ENCODE peak calls at places on chromosomes 2 and 18, in four cellular contexts. One of them, this sample, is unnamed.

GRCh38 chr2:3603536-3604206 is 8.8 kb downstream of the COLEC11 start:
- DNase-seq in heart right ventricle: no peak
- DNase-seq in AG09309: no peak
- DNase-seq in heart left ventricle: no peak
- DNase-seq in this sample: no peak

GRCh38 chr2:199979841-199980628 is 24.7 kb downstream of the MAIP1 start:
- DNase-seq in heart right ventricle: peak
- DNase-seq in AG09309: peak
- DNase-seq in heart left ventricle: peak
- DNase-seq in this sample: peak

GRCh38 chr2:138787053-138787666 is 7.0 kb upstream of the NXPH2 start:
- DNase-seq in heart right ventricle: no peak
- DNase-seq in AG09309: peak
- DNase-seq in heart left ventricle: no peak
- DNase-seq in this sample: peak

GRCh38 chr2:54103454-54104314 is 11.7 kb upstream of the ACYP2 start:
- DNase-seq in heart right ventricle: no peak
- DNase-seq in AG09309: peak
- DNase-seq in heart left ventricle: no peak
- DNase-seq in this sample: peak

GRCh38 chr2:55877101-55877500 is 46.5 kb downstream of the EFEMP1 start:
- DNase-seq in heart right ventricle: no peak
- DNase-seq in AG09309: peak
- DNase-seq in heart left ventricle: no peak
- DNase-seq in this sample: no peak

GRCh38 chr2:237483018-237483731 is 3.9 kb upstream of the MLPH start:
- DNase-seq in heart right ventricle: no peak
- DNase-seq in AG09309: peak
- DNase-seq in heart left ventricle: no peak
- DNase-seq in this sample: no peak

GRCh38 chr2:39875182-39875913 is 96.3 kb upstream of the THUMPD2 start:
- DNase-seq in heart right ventricle: no peak
- DNase-seq in AG09309: peak
- DNase-seq in heart left ventricle: peak
- DNase-seq in this sample: peak

GRCh38 chr2:133843091-133843490 is 274.8 kb upstream of the NCKAP5 start:
- DNase-seq in heart right ventricle: no peak
- DNase-seq in AG09309: no peak
- DNase-seq in heart left ventricle: no peak
- DNase-seq in this sample: no peak

GRCh38 chr2:43426305-43427031 is 169.4 kb downstream of the THADA start:
- DNase-seq in heart right ventricle: no peak
- DNase-seq in AG09309: peak
- DNase-seq in heart left ventricle: peak
- DNase-seq in this sample: peak

GRCh38 chr2:120314656-120315366 is 31.1 kb upstream of the INHBB start:
- DNase-seq in heart right ventricle: no peak
- DNase-seq in AG09309: no peak
- DNase-seq in heart left ventricle: no peak
- DNase-seq in this sample: no peak

GRCh38 chr18:40878371-40878770 is 1076.7 kb upstream of the PIK3C3 start:
- DNase-seq in heart right ventricle: no peak
- DNase-seq in AG09309: no peak
- DNase-seq in heart left ventricle: no peak
- DNase-seq in this sample: no peak

GRCh38 chr18:48975817-48976649 is 25.3 kb upstream of the SMAD7 start:
- DNase-seq in heart right ventricle: peak
- DNase-seq in AG09309: no peak
- DNase-seq in heart left ventricle: peak
- DNase-seq in this sample: no peak

GRCh38 chr2:11850082-11850481 is 103.7 kb downstream of the LPIN1 start:
- DNase-seq in heart right ventricle: no peak
- DNase-seq in AG09309: no peak
- DNase-seq in heart left ventricle: no peak
- DNase-seq in this sample: no peak

GRCh38 chr18:68714356-68714706 is 577 bp downstream of the TMX3 start:
- DNase-seq in heart right ventricle: no peak
- DNase-seq in AG09309: no peak
- DNase-seq in heart left ventricle: no peak
- DNase-seq in this sample: no peak

DNA sequence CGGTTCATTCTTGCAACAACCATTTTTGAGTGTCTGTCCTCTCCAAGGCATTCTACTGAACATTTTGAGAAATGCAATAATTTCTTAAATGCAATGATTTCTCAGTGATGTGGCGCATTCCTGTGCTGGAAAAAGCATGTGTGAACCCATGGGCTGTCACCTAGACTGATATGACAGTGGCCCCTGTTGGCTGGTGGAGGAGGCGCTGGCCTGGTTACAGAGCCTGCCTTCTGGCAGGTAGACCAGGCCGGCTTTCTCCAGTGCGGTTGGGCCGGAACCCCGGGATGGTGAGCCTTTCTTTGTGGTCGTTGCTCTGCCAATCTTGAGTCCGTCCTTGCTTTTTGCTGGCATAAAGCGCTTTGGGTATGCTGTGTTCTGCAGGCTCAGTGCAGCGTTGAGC is 33.7 kb downstream of the TSHZ1 start:
- DNase-seq in heart right ventricle: peak
- DNase-seq in AG09309: no peak
- DNase-seq in heart left ventricle: peak
- DNase-seq in this sample: no peak
- TF ChIP-seq CTCF in heart right ventricle: peak
- TF ChIP-seq CTCF in AG09309: no peak
- TF ChIP-seq CTCF in heart left ventricle: peak
- TF ChIP-seq CTCF in this sample: peak

DNA sequence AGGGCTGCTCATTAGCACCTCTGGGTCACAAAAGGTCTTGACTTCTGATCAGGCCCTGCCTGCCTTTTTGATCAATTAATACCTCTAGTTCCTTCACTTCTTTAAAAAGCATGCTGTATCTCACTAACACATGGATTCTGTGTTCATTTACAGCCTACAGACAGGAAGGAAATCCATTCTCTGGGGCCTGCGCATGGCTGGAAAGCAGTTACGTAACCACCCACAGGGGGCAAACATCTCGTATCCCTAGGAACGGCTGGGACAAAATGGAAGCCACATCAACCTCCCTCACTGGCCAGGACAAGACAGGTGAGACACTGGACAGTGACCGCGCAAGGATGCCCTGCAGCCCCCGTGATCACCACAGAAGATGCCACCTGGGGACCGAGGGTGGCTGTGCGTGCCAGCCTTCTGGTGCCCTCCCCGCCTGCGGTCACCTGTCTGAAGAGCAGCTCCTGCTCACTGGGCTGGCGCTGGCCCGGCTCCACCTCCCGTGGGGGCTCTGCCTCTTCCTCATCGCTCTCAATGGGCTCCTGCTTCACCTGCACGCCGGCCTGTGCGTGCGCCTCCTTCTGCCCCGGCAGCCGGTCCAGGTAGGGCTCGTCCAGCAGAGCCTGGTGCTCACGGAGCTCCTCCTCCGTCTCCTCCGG is 266.9 kb downstream of the TWIST2 start:
- DNase-seq in heart right ventricle: peak
- DNase-seq in AG09309: no peak
- DNase-seq in heart left ventricle: no peak
- DNase-seq in this sample: no peak
- H3K4me3 ChIP-seq in heart right ventricle: no peak
- H3K4me3 ChIP-seq in AG09309: no peak
- H3K4me3 ChIP-seq in heart left ventricle: no peak
- H3K4me3 ChIP-seq in this sample: no peak

GRCh38 chr2:174485763-174486613 is 841 bp downstream of the GPR155 start:
- DNase-seq in heart right ventricle: peak
- DNase-seq in AG09309: no peak
- DNase-seq in heart left ventricle: peak
- DNase-seq in this sample: no peak

GRCh38 chr2:174487536-174488162 is 820 bp upstream of the GPR155 start:
- DNase-seq in heart right ventricle: no peak
- DNase-seq in AG09309: no peak
- DNase-seq in heart left ventricle: no peak
- DNase-seq in this sample: no peak

GRCh38 chr2:174484573-174484972 is 2.3 kb downstream of the GPR155 start:
- DNase-seq in heart right ventricle: no peak
- DNase-seq in AG09309: no peak
- DNase-seq in heart left ventricle: no peak
- DNase-seq in this sample: no peak

GRCh38 chr2:174490032-174490431 is 3.2 kb upstream of the GPR155 start:
- DNase-seq in heart right ventricle: no peak
- DNase-seq in AG09309: no peak
- DNase-seq in heart left ventricle: no peak
- DNase-seq in this sample: no peak

GRCh38 chr2:174486614-174487535 is at the start of gene GPR155:
- DNase-seq in heart right ventricle: peak
- DNase-seq in AG09309: peak
- DNase-seq in heart left ventricle: peak
- DNase-seq in this sample: peak
- TF ChIP-seq CTCF in heart right ventricle: peak
- TF ChIP-seq CTCF in AG09309: no peak
- TF ChIP-seq CTCF in heart left ventricle: no peak
- TF ChIP-seq CTCF in this sample: peak

GRCh38 chr2:109609352-109610024 is 4.3 kb downstream of the SEPTIN10 start:
- DNase-seq in heart right ventricle: no peak
- DNase-seq in AG09309: no peak
- DNase-seq in heart left ventricle: peak
- DNase-seq in this sample: peak
- H3K4me3 ChIP-seq in heart right ventricle: peak
- H3K4me3 ChIP-seq in AG09309: peak
- H3K4me3 ChIP-seq in heart left ventricle: peak
- H3K4me3 ChIP-seq in this sample: peak

This sample was measured in astrocyte of the cerebellum.